ENCODE peak calls at places on chromosomes 5 and 9, in ten cellular contexts. One of them, this sample, is unnamed.

GRCh38 chr5:142235050-142235797 is 89.6 kb downstream of the SPRY4 start:
- DNase-seq in GM23248: peak; percentile 37
- DNase-seq in PC-3: peak; percentile 12
- DNase-seq in PC-9: peak; percentile 82
- DNase-seq in HCT116: no peak
- DNase-seq in GM23338: peak; percentile 90
- DNase-seq in MM.1S: no peak
- DNase-seq in Karpas-422: no peak
- DNase-seq in OCI-LY7: no peak
- DNase-seq in SK-N-SH: no peak
- DNase-seq in this sample: no peak

GRCh38 chr9:128341435-128341849 is 1.1 kb downstream of the SLC27A4 start:
- DNase-seq in GM23248: peak; percentile 84
- DNase-seq in PC-3: peak; percentile 78
- DNase-seq in PC-9: peak; percentile 81
- DNase-seq in HCT116: peak; percentile 79
- DNase-seq in GM23338: peak; percentile 93
- DNase-seq in MM.1S: peak; percentile 78
- DNase-seq in Karpas-422: peak; percentile 91
- DNase-seq in OCI-LY7: peak; percentile 84
- DNase-seq in SK-N-SH: peak; percentile 84
- DNase-seq in this sample: peak; percentile 82

GRCh38 chr5:126341906-126342625 is 81.1 kb upstream of the GRAMD2B start:
- DNase-seq in GM23248: no peak
- DNase-seq in PC-3: peak; percentile 76
- DNase-seq in PC-9: no peak
- DNase-seq in HCT116: no peak
- DNase-seq in GM23338: no peak
- DNase-seq in MM.1S: no peak
- DNase-seq in Karpas-422: no peak
- DNase-seq in OCI-LY7: no peak
- DNase-seq in SK-N-SH: no peak
- DNase-seq in this sample: no peak

GRCh38 chr5:40078907-40079575 is 600.7 kb upstream of the PTGER4 start:
- DNase-seq in GM23248: no peak
- DNase-seq in PC-3: no peak
- DNase-seq in PC-9: no peak
- DNase-seq in HCT116: no peak
- DNase-seq in GM23338: no peak
- DNase-seq in MM.1S: no peak
- DNase-seq in Karpas-422: no peak
- DNase-seq in OCI-LY7: no peak
- DNase-seq in SK-N-SH: no peak
- DNase-seq in this sample: no peak

GRCh38 chr5:139415221-139415861 is 11.5 kb upstream of the SPATA24 start:
- DNase-seq in GM23248: no peak
- DNase-seq in PC-3: no peak
- DNase-seq in PC-9: no peak
- DNase-seq in HCT116: no peak
- DNase-seq in GM23338: no peak
- DNase-seq in MM.1S: peak; percentile 73
- DNase-seq in Karpas-422: no peak
- DNase-seq in OCI-LY7: no peak
- DNase-seq in SK-N-SH: no peak
- DNase-seq in this sample: no peak

GRCh38 chr5:168578506-168579205 is 512 bp downstream of the PANK3 start:
- DNase-seq in GM23248: no peak
- DNase-seq in PC-3: no peak
- DNase-seq in PC-9: no peak
- DNase-seq in HCT116: no peak
- DNase-seq in GM23338: peak; percentile 67
- DNase-seq in MM.1S: peak; percentile 11
- DNase-seq in Karpas-422: no peak
- DNase-seq in OCI-LY7: no peak
- DNase-seq in SK-N-SH: peak; percentile 73
- DNase-seq in this sample: peak; percentile 79

GRCh38 chr9:107586493-107586892 is 96.9 kb upstream of the KLF4 start:
- DNase-seq in GM23248: no peak
- DNase-seq in PC-3: no peak
- DNase-seq in PC-9: no peak
- DNase-seq in HCT116: no peak
- DNase-seq in GM23338: no peak
- DNase-seq in MM.1S: no peak
- DNase-seq in Karpas-422: no peak
- DNase-seq in OCI-LY7: no peak
- DNase-seq in SK-N-SH: no peak
- DNase-seq in this sample: no peak

GRCh38 chr5:163408311-163408923 is 29.0 kb upstream of the CCNG1 start:
- DNase-seq in GM23248: peak; percentile 73
- DNase-seq in PC-3: peak; percentile 71
- DNase-seq in PC-9: peak; percentile 54
- DNase-seq in HCT116: peak; percentile 42
- DNase-seq in GM23338: peak; percentile 78
- DNase-seq in MM.1S: peak; percentile 55
- DNase-seq in Karpas-422: peak; percentile 87
- DNase-seq in OCI-LY7: peak; percentile 69
- DNase-seq in SK-N-SH: peak; percentile 73
- DNase-seq in this sample: peak; percentile 68

DNA sequence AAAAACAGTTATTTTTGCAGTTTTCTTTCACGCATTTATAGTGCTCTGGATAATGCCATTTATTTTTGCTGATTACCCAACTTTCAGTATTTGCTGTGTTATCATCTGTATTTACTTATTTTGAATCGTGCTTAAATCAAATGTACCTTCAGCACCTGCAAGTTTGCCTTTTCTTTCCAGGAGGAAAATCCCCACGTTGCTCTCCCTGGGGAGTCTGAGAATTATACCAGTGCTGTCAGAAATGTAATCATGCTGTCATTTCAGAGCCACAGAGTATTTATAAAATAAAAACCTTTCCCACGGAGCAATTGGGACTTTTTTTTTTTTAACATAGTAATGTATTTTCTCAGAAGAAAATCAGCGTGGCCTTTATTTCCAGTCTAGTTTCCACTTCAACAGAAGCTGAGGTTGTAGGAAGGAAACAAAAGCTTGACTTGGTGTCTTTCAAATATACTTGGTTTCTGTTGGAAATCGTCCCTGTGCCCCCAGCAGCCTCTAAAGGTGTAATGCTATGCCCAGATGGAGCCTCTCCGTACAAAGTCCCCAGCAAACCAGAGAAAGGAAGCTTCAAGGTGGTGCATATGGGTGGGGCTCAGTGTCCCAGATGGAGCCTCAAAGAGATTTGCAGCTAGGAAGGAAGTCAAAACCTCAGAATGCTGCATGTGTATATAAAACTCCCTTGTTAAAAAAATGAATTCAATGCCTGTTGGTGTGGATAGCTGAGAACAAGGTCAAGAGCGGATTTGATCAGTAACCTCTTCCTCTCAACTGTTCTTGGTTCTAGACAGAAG is 2.1 kb downstream of the GPR150 start:
- DNase-seq in GM23248: no peak
- DNase-seq in PC-3: no peak
- DNase-seq in PC-9: no peak
- DNase-seq in HCT116: no peak
- DNase-seq in GM23338: no peak
- DNase-seq in MM.1S: no peak
- DNase-seq in Karpas-422: no peak
- DNase-seq in OCI-LY7: no peak
- DNase-seq in SK-N-SH: no peak
- DNase-seq in this sample: no peak
- H3K4me3 ChIP-seq in GM23248: no peak overlapping the region
- H3K4me3 ChIP-seq in PC-3: peak overlapping the region; percentile 53
- H3K4me3 ChIP-seq in PC-9: no peak overlapping the region
- H3K4me3 ChIP-seq in HCT116: no peak overlapping the region
- H3K4me3 ChIP-seq in GM23338: no peak overlapping the region
- H3K4me3 ChIP-seq in MM.1S: peak overlapping the region; percentile 56
- H3K4me3 ChIP-seq in Karpas-422: no peak overlapping the region
- H3K4me3 ChIP-seq in OCI-LY7: no peak overlapping the region
- H3K4me3 ChIP-seq in SK-N-SH: no peak overlapping the region
- H3K4me3 ChIP-seq in this sample: no peak overlapping the region

GRCh38 chr5:115829913-115830312 is 11.5 kb downstream of the ATG12 start:
- DNase-seq in GM23248: no peak
- DNase-seq in PC-3: no peak
- DNase-seq in PC-9: no peak
- DNase-seq in HCT116: no peak
- DNase-seq in GM23338: no peak
- DNase-seq in MM.1S: no peak
- DNase-seq in Karpas-422: no peak
- DNase-seq in OCI-LY7: no peak
- DNase-seq in SK-N-SH: no peak
- DNase-seq in this sample: no peak

GRCh38 chr5:115831163-115831768 is 10.1 kb downstream of the ATG12 start:
- DNase-seq in GM23248: peak; percentile 70
- DNase-seq in PC-3: peak; percentile 66
- DNase-seq in PC-9: peak; percentile 12
- DNase-seq in HCT116: no peak
- DNase-seq in GM23338: peak; percentile 71
- DNase-seq in MM.1S: peak; percentile 15
- DNase-seq in Karpas-422: peak; percentile 81
- DNase-seq in OCI-LY7: peak; percentile 48
- DNase-seq in SK-N-SH: peak; percentile 46
- DNase-seq in this sample: peak; percentile 56

GRCh38 chr5:115838885-115839518 is 2.4 kb downstream of the ATG12 start:
- DNase-seq in GM23248: peak; percentile 69
- DNase-seq in PC-3: peak; percentile 68
- DNase-seq in PC-9: peak; percentile 1
- DNase-seq in HCT116: no peak
- DNase-seq in GM23338: peak; percentile 66
- DNase-seq in MM.1S: peak; percentile 65
- DNase-seq in Karpas-422: peak; percentile 91
- DNase-seq in OCI-LY7: peak; percentile 79
- DNase-seq in SK-N-SH: peak; percentile 47
- DNase-seq in this sample: peak; percentile 65

GRCh38 chr5:115840825-115841224 is 540 bp downstream of the ATG12 start:
- DNase-seq in GM23248: no peak
- DNase-seq in PC-3: no peak
- DNase-seq in PC-9: no peak
- DNase-seq in HCT116: no peak
- DNase-seq in GM23338: no peak
- DNase-seq in MM.1S: no peak
- DNase-seq in Karpas-422: no peak
- DNase-seq in OCI-LY7: no peak
- DNase-seq in SK-N-SH: peak; percentile 19
- DNase-seq in this sample: no peak

DNA sequence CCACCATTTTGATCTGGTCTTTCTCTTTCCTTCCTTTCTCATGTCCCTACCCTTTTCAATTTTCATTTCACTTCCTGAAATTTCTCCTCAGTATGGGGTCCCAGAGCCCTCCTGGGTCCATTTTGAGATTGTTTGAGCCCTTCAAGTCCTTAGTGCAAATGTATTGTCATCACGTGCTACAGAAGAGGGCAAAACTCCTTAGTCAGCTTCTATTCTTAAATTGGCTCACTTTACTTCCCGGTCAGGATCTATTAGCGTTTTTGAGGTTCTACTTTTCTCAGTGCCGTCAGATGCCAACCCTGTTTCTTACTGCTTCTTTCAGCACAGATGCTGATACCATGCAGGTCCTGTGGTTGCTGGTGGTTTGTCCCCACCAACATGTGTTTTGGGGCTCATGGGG is 5.9 kb downstream of the ATG12 start:
- DNase-seq in GM23248: no peak
- DNase-seq in PC-3: no peak
- DNase-seq in PC-9: no peak
- DNase-seq in HCT116: no peak
- DNase-seq in GM23338: no peak
- DNase-seq in MM.1S: no peak
- DNase-seq in Karpas-422: no peak
- DNase-seq in OCI-LY7: no peak
- DNase-seq in SK-N-SH: no peak
- DNase-seq in this sample: no peak
- H3K9me2 ChIP-seq in GM23248: no peaks in the 10 kb centered on the region
- H3K9me2 ChIP-seq in PC-3: no peaks in the 10 kb centered on the region
- H3K9me2 ChIP-seq in PC-9: no peaks in the 10 kb centered on the region
- H3K9me2 ChIP-seq in HCT116: no peaks in the 10 kb centered on the region
- H3K9me2 ChIP-seq in GM23338: no peaks in the 10 kb centered on the region
- H3K9me2 ChIP-seq in MM.1S: no peaks in the 10 kb centered on the region
- H3K9me2 ChIP-seq in Karpas-422: no peaks in the 10 kb centered on the region
- H3K9me2 ChIP-seq in OCI-LY7: no peaks in the 10 kb centered on the region
- H3K9me2 ChIP-seq in SK-N-SH: no peaks in the 10 kb centered on the region
- H3K9me2 ChIP-seq in this sample: no peaks in the 10 kb centered on the region

GRCh38 chr5:55104036-55104767 is 1.8 kb downstream of the GZMA start:
- DNase-seq in GM23248: peak; percentile 13
- DNase-seq in PC-3: no peak
- DNase-seq in PC-9: no peak
- DNase-seq in HCT116: no peak
- DNase-seq in GM23338: peak; percentile 17
- DNase-seq in MM.1S: no peak
- DNase-seq in Karpas-422: no peak
- DNase-seq in OCI-LY7: no peak
- DNase-seq in SK-N-SH: no peak
- DNase-seq in this sample: no peak

GRCh38 chr5:55101556-55102276 is 730 bp upstream of the GZMA start:
- DNase-seq in GM23248: no peak
- DNase-seq in PC-3: no peak
- DNase-seq in PC-9: no peak
- DNase-seq in HCT116: no peak
- DNase-seq in GM23338: no peak
- DNase-seq in MM.1S: peak; percentile 21
- DNase-seq in Karpas-422: no peak
- DNase-seq in OCI-LY7: no peak
- DNase-seq in SK-N-SH: no peak
- DNase-seq in this sample: no peak

GRCh38 chr5:55096860-55097259 is 5.6 kb upstream of the GZMA start:
- DNase-seq in GM23248: no peak
- DNase-seq in PC-3: no peak
- DNase-seq in PC-9: no peak
- DNase-seq in HCT116: no peak
- DNase-seq in GM23338: no peak
- DNase-seq in MM.1S: peak; percentile 11
- DNase-seq in Karpas-422: no peak
- DNase-seq in OCI-LY7: no peak
- DNase-seq in SK-N-SH: no peak
- DNase-seq in this sample: no peak

GRCh38 chr5:55104966-55105701 is 2.7 kb downstream of the GZMA start:
- DNase-seq in GM23248: no peak
- DNase-seq in PC-3: no peak
- DNase-seq in PC-9: no peak
- DNase-seq in HCT116: no peak
- DNase-seq in GM23338: no peak
- DNase-seq in MM.1S: no peak
- DNase-seq in Karpas-422: no peak
- DNase-seq in OCI-LY7: no peak
- DNase-seq in SK-N-SH: no peak
- DNase-seq in this sample: no peak

DNA sequence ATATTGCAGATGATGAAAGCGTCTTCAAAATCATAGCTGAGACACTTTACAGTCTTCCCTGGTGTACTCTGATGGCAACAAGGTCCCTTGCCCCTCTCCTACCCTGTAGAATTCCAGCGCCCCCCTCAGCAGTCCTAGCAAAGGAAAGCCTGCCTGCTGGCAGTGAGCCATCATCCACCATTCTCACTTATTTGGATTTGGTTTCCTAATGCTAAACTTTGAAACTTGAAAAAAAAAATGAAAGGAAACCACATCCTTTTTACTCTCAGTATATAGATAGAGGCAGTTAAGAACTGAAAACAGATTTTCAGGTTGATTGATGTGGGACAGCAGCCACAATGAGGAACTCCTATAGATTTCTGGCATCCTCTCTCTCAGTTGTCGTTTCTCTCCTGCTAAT is at the start of gene GZMA:
- DNase-seq in GM23248: no peak
- DNase-seq in PC-3: no peak
- DNase-seq in PC-9: no peak
- DNase-seq in HCT116: no peak
- DNase-seq in GM23338: no peak
- DNase-seq in MM.1S: peak; percentile 65
- DNase-seq in Karpas-422: no peak
- DNase-seq in OCI-LY7: no peak
- DNase-seq in SK-N-SH: no peak
- DNase-seq in this sample: no peak
- H3K4me3 ChIP-seq in GM23248: no peak within 1 kb of the TSS
- H3K4me3 ChIP-seq in PC-3: no peak within 1 kb of the TSS
- H3K4me3 ChIP-seq in PC-9: no peak within 1 kb of the TSS
- H3K4me3 ChIP-seq in HCT116: no peak within 1 kb of the TSS
- H3K4me3 ChIP-seq in GM23338: no peak within 1 kb of the TSS
- H3K4me3 ChIP-seq in MM.1S: no peak within 1 kb of the TSS
- H3K4me3 ChIP-seq in Karpas-422: no peak within 1 kb of the TSS
- H3K4me3 ChIP-seq in OCI-LY7: no peak within 1 kb of the TSS
- H3K4me3 ChIP-seq in SK-N-SH: no peak within 1 kb of the TSS
- H3K4me3 ChIP-seq in this sample: no peak within 1 kb of the TSS

GRCh38 chr9:28260331-28260730 is 687.0 kb upstream of the C9orf72 start:
- DNase-seq in GM23248: no peak
- DNase-seq in PC-3: peak; percentile 33
- DNase-seq in PC-9: no peak
- DNase-seq in HCT116: no peak
- DNase-seq in GM23338: no peak
- DNase-seq in MM.1S: no peak
- DNase-seq in Karpas-422: no peak
- DNase-seq in OCI-LY7: no peak
- DNase-seq in SK-N-SH: no peak
- DNase-seq in this sample: no peak
- H3K9me2 ChIP-seq in GM23248: no peaks in the 10 kb centered on the region
- H3K9me2 ChIP-seq in PC-3: no peaks in the 10 kb centered on the region
- H3K9me2 ChIP-seq in PC-9: no peaks in the 10 kb centered on the region
- H3K9me2 ChIP-seq in HCT116: no peaks in the 10 kb centered on the region
- H3K9me2 ChIP-seq in GM23338: no peaks in the 10 kb centered on the region
- H3K9me2 ChIP-seq in MM.1S: no peaks in the 10 kb centered on the region
- H3K9me2 ChIP-seq in Karpas-422: no peaks in the 10 kb centered on the region
- H3K9me2 ChIP-seq in OCI-LY7: no peaks in the 10 kb centered on the region
- H3K9me2 ChIP-seq in SK-N-SH: no peaks in the 10 kb centered on the region
- H3K9me2 ChIP-seq in this sample: no peaks in the 10 kb centered on the region

This sample was measured in hepatocyte.